ENCODE peak calls at places on chromosomes 1 and 21, in four cellular contexts. One of them, this sample, is unnamed.

GRCh38 chr1:238777551-238777950 is 608.8 kb upstream of the CHRM3 start:
- DNase-seq in K562: no peak
- DNase-seq in GM12878: no peak
- DNase-seq in HL-60: no peak
- DNase-seq in this sample: no peak

GRCh38 chr1:107162745-107163144 is 21.9 kb downstream of the NTNG1 start:
- DNase-seq in K562: no peak
- DNase-seq in HL-60: no peak
- DNase-seq in GM12878: no peak
- DNase-seq in this sample: no peak

GRCh38 chr1:201311356-201312011 is 28.2 kb downstream of the PKP1 start:
- DNase-seq in GM12878: peak
- DNase-seq in HL-60: no peak
- DNase-seq in K562: no peak
- DNase-seq in this sample: no peak

GRCh38 chr1:118217073-118217620 is 32.1 kb upstream of the SPAG17 start:
- DNase-seq in K562: no peak
- DNase-seq in GM12878: no peak
- DNase-seq in HL-60: no peak
- DNase-seq in this sample: no peak

GRCh38 chr1:17189632-17190525 is 15.0 kb upstream of the PADI1 start:
- DNase-seq in GM12878: no peak
- DNase-seq in K562: no peak
- DNase-seq in HL-60: no peak
- DNase-seq in this sample: no peak

GRCh38 chr1:220368352-220369265 is 96.4 kb upstream of the RAB3GAP2 start:
- DNase-seq in GM12878: no peak
- DNase-seq in HL-60: no peak
- DNase-seq in K562: no peak
- DNase-seq in this sample: no peak

GRCh38 chr1:231187556-231187955 is 25.7 kb downstream of the TRIM67 start:
- DNase-seq in K562: no peak
- DNase-seq in GM12878: no peak
- DNase-seq in HL-60: no peak
- DNase-seq in this sample: no peak

GRCh38 chr1:111716371-111716770 is 22.8 kb downstream of the INKA2 start:
- DNase-seq in GM12878: no peak
- DNase-seq in HL-60: no peak
- DNase-seq in K562: no peak
- DNase-seq in this sample: no peak

GRCh38 chr1:117826551-117827078 is 102.8 kb downstream of the GDAP2 start:
- DNase-seq in HL-60: no peak
- DNase-seq in K562: no peak
- DNase-seq in GM12878: no peak
- DNase-seq in this sample: no peak

GRCh38 chr1:228374711-228375577 is 31.7 kb downstream of the TRIM11 start:
- DNase-seq in K562: no peak
- DNase-seq in HL-60: no peak
- DNase-seq in GM12878: no peak
- DNase-seq in this sample: no peak

GRCh38 chr1:112808861-112809684 is 93.9 kb upstream of the PPM1J start:
- DNase-seq in GM12878: no peak
- DNase-seq in K562: peak
- DNase-seq in HL-60: peak
- DNase-seq in this sample: peak

GRCh38 chr21:38598413-38598812 is 100.1 kb upstream of the ERG start:
- DNase-seq in GM12878: no peak
- DNase-seq in K562: no peak
- DNase-seq in HL-60: no peak
- DNase-seq in this sample: no peak

GRCh38 chr1:202613571-202613970 is 96.7 kb downstream of the SYT2 start:
- DNase-seq in K562: no peak
- DNase-seq in GM12878: no peak
- DNase-seq in HL-60: no peak
- DNase-seq in this sample: no peak

GRCh38 chr1:70411360-70411844 is 334 bp downstream of the CTH start:
- DNase-seq in GM12878: no peak
- DNase-seq in K562: no peak
- DNase-seq in HL-60: no peak
- DNase-seq in this sample: no peak

GRCh38 chr1:6602669-6603423 is at the start of gene KLHL21:
- DNase-seq in HL-60: peak
- DNase-seq in K562: peak
- DNase-seq in GM12878: no peak
- DNase-seq in this sample: peak

GRCh38 chr1:39900662-39901485 is 843 bp downstream of the MYCL start:
- DNase-seq in GM12878: no peak
- DNase-seq in K562: peak
- DNase-seq in HL-60: no peak
- DNase-seq in this sample: peak

GRCh38 chr1:227891223-227891954 is 56.3 kb downstream of the WNT9A start:
- DNase-seq in GM12878: no peak
- DNase-seq in HL-60: no peak
- DNase-seq in K562: no peak
- DNase-seq in this sample: peak

GRCh38 chr1:119286587-119287181 is 81.9 kb upstream of the HAO2 start:
- DNase-seq in K562: peak
- DNase-seq in GM12878: no peak
- DNase-seq in HL-60: no peak
- DNase-seq in this sample: peak

GRCh38 chr1:15033264-15033663 is 120.3 kb upstream of the TMEM51 start:
- DNase-seq in K562: no peak
- DNase-seq in HL-60: no peak
- DNase-seq in GM12878: no peak
- DNase-seq in this sample: no peak

GRCh38 chr1:103447471-103447870 is 78.0 kb upstream of the RNPC3 start:
- DNase-seq in GM12878: no peak
- DNase-seq in HL-60: no peak
- DNase-seq in K562: no peak
- DNase-seq in this sample: no peak

GRCh38 chr21:17388226-17388625 is 124.6 kb upstream of the CXADR start:
- DNase-seq in GM12878: no peak
- DNase-seq in K562: no peak
- DNase-seq in HL-60: no peak
- DNase-seq in this sample: no peak

GRCh38 chr1:24236170-24237045 is 49.3 kb upstream of the IFNLR1 start:
- DNase-seq in K562: no peak
- DNase-seq in HL-60: no peak
- DNase-seq in GM12878: no peak
- DNase-seq in this sample: peak

GRCh38 chr1:161946071-161946987 is 77.3 kb downstream of the OLFML2B start:
- DNase-seq in GM12878: no peak
- DNase-seq in K562: no peak
- DNase-seq in HL-60: no peak
- DNase-seq in this sample: no peak

GRCh38 chr1:230641346-230641745 is 935 bp upstream of the COG2 start:
- DNase-seq in K562: peak
- DNase-seq in HL-60: peak
- DNase-seq in GM12878: no peak
- DNase-seq in this sample: no peak

GRCh38 chr21:28228624-28228995 is 764.1 kb downstream of the LTN1 start:
- DNase-seq in HL-60: no peak
- DNase-seq in GM12878: no peak
- DNase-seq in K562: no peak
- DNase-seq in this sample: no peak

GRCh38 chr1:178935610-178936009 is 64.7 kb upstream of the ANGPTL1 start:
- DNase-seq in HL-60: no peak
- DNase-seq in K562: no peak
- DNase-seq in GM12878: no peak
- DNase-seq in this sample: no peak

GRCh38 chr1:29708818-29709710 is 472.7 kb downstream of the PTPRU start:
- DNase-seq in GM12878: no peak
- DNase-seq in HL-60: no peak
- DNase-seq in K562: no peak
- DNase-seq in this sample: no peak
- TF ChIP-seq SPI1 in GM12878: no peak
- TF ChIP-seq SPI1 in HL-60: no peak
- TF ChIP-seq SPI1 in K562: no peak
- TF ChIP-seq SPI1 in this sample: no peak

GRCh38 chr1:8870605-8871538 is 7.6 kb downstream of the ENO1 start:
- DNase-seq in GM12878: no peak
- DNase-seq in HL-60: no peak
- DNase-seq in K562: no peak
- DNase-seq in this sample: no peak
- TF ChIP-seq SPI1 in GM12878: no peak
- TF ChIP-seq SPI1 in HL-60: no peak
- TF ChIP-seq SPI1 in K562: no peak
- TF ChIP-seq SPI1 in this sample: no peak

GRCh38 chr1:234591131-234591530 is 18.8 kb downstream of the IRF2BP2 start:
- DNase-seq in HL-60: no peak
- DNase-seq in K562: no peak
- DNase-seq in GM12878: no peak
- DNase-seq in this sample: no peak

GRCh38 chr1:234589854-234590620 is 19.9 kb downstream of the IRF2BP2 start:
- DNase-seq in GM12878: no peak
- DNase-seq in K562: peak
- DNase-seq in HL-60: no peak
- DNase-seq in this sample: no peak

GRCh38 chr1:234593109-234593508 is 16.9 kb downstream of the IRF2BP2 start:
- DNase-seq in GM12878: no peak
- DNase-seq in K562: no peak
- DNase-seq in HL-60: no peak
- DNase-seq in this sample: no peak

GRCh38 chr1:234593771-234594504 is 16.0 kb downstream of the IRF2BP2 start:
- DNase-seq in HL-60: no peak
- DNase-seq in K562: no peak
- DNase-seq in GM12878: no peak
- DNase-seq in this sample: no peak

GRCh38 chr1:234592240-234592639 is 17.7 kb downstream of the IRF2BP2 start:
- DNase-seq in GM12878: no peak
- DNase-seq in K562: no peak
- DNase-seq in HL-60: no peak
- DNase-seq in this sample: no peak
- TF ChIP-seq SPI1 in GM12878: no peak
- TF ChIP-seq SPI1 in K562: no peak
- TF ChIP-seq SPI1 in HL-60: no peak
- TF ChIP-seq SPI1 in this sample: no peak

GRCh38 chr1:65256860-65257719 is 52.3 kb upstream of the DNAJC6 start:
- DNase-seq in K562: no peak
- DNase-seq in HL-60: no peak
- DNase-seq in GM12878: no peak
- DNase-seq in this sample: no peak

GRCh38 chr1:65250826-65251225 is 58.5 kb upstream of the DNAJC6 start:
- DNase-seq in GM12878: no peak
- DNase-seq in HL-60: no peak
- DNase-seq in K562: no peak
- DNase-seq in this sample: no peak

GRCh38 chr1:65255088-65256050 is 54.0 kb upstream of the DNAJC6 start:
- DNase-seq in K562: peak
- DNase-seq in GM12878: no peak
- DNase-seq in HL-60: no peak
- DNase-seq in this sample: no peak

GRCh38 chr1:65253800-65254319 is 55.5 kb upstream of the DNAJC6 start:
- DNase-seq in HL-60: no peak
- DNase-seq in K562: no peak
- DNase-seq in GM12878: no peak
- DNase-seq in this sample: no peak

GRCh38 chr1:65254320-65255087 is 54.8 kb upstream of the DNAJC6 start:
- DNase-seq in K562: peak
- DNase-seq in HL-60: peak
- DNase-seq in GM12878: no peak
- DNase-seq in this sample: peak
- TF ChIP-seq SPI1 in K562: no peak
- TF ChIP-seq SPI1 in HL-60: no peak
- TF ChIP-seq SPI1 in GM12878: no peak
- TF ChIP-seq SPI1 in this sample: no peak

GRCh38 chr1:64010316-64010715 is 193.1 kb upstream of the UBE2U start:
- DNase-seq in GM12878: no peak
- DNase-seq in K562: no peak
- DNase-seq in HL-60: no peak
- DNase-seq in this sample: no peak
- TF ChIP-seq SPI1 in GM12878: no peak
- TF ChIP-seq SPI1 in K562: no peak
- TF ChIP-seq SPI1 in HL-60: no peak
- TF ChIP-seq SPI1 in this sample: no peak

GRCh38 chr1:29437946-29438345 is 201.6 kb downstream of the PTPRU start:
- DNase-seq in K562: no peak
- DNase-seq in GM12878: no peak
- DNase-seq in HL-60: no peak
- DNase-seq in this sample: no peak
- TF ChIP-seq SPI1 in K562: no peak
- TF ChIP-seq SPI1 in GM12878: no peak
- TF ChIP-seq SPI1 in HL-60: no peak
- TF ChIP-seq SPI1 in this sample: no peak

This sample was measured in GM12891.